ENCODE peak calls at places on chromosomes 11 and 22, in four cellular contexts. O, J, B and M are unnamed samples.

GRCh38 chr11:75583710-75584658 is 21.9 kb downstream of the SERPINH1 start:
- DNase-seq in O (peak), J (peak), B (peak), M (no peak)

GRCh38 chr22:36922097-36922608 is 8.7 kb downstream of the CSF2RB start:
- DNase-seq in O (no peak), J (no peak), B (no peak), M (no peak)

GRCh38 chr11:12274056-12274455 is 103.3 kb upstream of the PARVA start:
- DNase-seq in O (no peak), J (no peak), B (no peak), M (no peak)

GRCh38 chr11:19353287-19353686 is 112.5 kb upstream of the E2F8 start:
- DNase-seq in O (no peak), J (no peak), B (no peak), M (no peak)

GRCh38 chr22:40525250-40525884 is 111.2 kb downstream of the MRTFA start:
- DNase-seq in O (peak), J (no peak), B (peak), M (peak)

GRCh38 chr11:75342231-75342918 is 9.1 kb downstream of the ARRB1 start:
- DNase-seq in O (no peak), J (no peak), B (no peak), M (no peak)

GRCh38 chr22:48488611-48489456 is 1338.8 kb downstream of the BRD1 start:
- DNase-seq in O (no peak), J (no peak), B (no peak), M (no peak)

GRCh38 chr11:94511932-94512781 is at the start of gene C11orf97:
- DNase-seq in O (peak), J (peak), B (peak), M (no peak)

GRCh38 chr11:4134844-4135243 is 40.2 kb downstream of the RRM1 start:
- DNase-seq in O (peak), J (no peak), B (peak), M (no peak)

GRCh38 chr11:69217276-69218105 is 61.8 kb downstream of the SMIM38 start:
- DNase-seq in O (no peak), J (no peak), B (no peak), M (no peak)

GRCh38 chr22:47098554-47098953 is 336.1 kb downstream of the TBC1D22A start:
- DNase-seq in O (no peak), J (no peak), B (no peak), M (no peak)

GRCh38 chr22:39674536-39674935 is 104.0 kb downstream of the CACNA1I start:
- DNase-seq in O (peak), J (no peak), B (no peak), M (no peak)

GRCh38 chr11:34890812-34891211 is 25.4 kb downstream of the APIP start:
- DNase-seq in O (peak), J (peak), B (peak), M (no peak)

GRCh38 chr22:38745676-38746460 is 9.9 kb downstream of the SUN2 start:
- DNase-seq in O (no peak), J (no peak), B (no peak), M (no peak)

GRCh38 chr11:84430661-84431060 is 1144.5 kb upstream of the CCDC90B start:
- DNase-seq in O (no peak), J (no peak), B (no peak), M (no peak)

GRCh38 chr11:16925495-16926065 is 88.6 kb downstream of the PLEKHA7 start:
- DNase-seq in O (no peak), J (peak), B (peak), M (no peak)

GRCh38 chr11:73258104-73258684 is 13.9 kb upstream of the P2RY6 start:
- DNase-seq in O (no peak), J (no peak), B (no peak), M (no peak)

GRCh38 chr11:87039371-87039770 is 1.6 kb downstream of the TMEM135 start:
- DNase-seq in O (peak), J (no peak), B (peak), M (no peak)

GRCh38 chr22:36329217-36330078 is 58.3 kb downstream of the MYH9 start:
- DNase-seq in O (peak), J (no peak), B (peak), M (peak)

GRCh38 chr11:123564225-123564624 is 90.2 kb downstream of the SCN3B start:
- DNase-seq in O (no peak), J (no peak), B (no peak), M (peak)

GRCh38 chr11:84993386-84993785 is 633.8 kb downstream of the DLG2 start:
- DNase-seq in O (no peak), J (no peak), B (peak), M (no peak)

GRCh38 chr11:17386331-17387084 is 2.0 kb downstream of the KCNJ11 start:
- DNase-seq in O (peak), J (peak), B (peak), M (peak)

GRCh38 chr22:32698926-32699619 is 102.4 kb upstream of the TIMP3 start:
- DNase-seq in O (no peak), J (no peak), B (no peak), M (no peak)

GRCh38 chr11:97908354-97908753 is 1112.4 kb upstream of the CNTN5 start:
- DNase-seq in O (no peak), J (no peak), B (no peak), M (no peak)

GRCh38 chr11:113090716-113091577 is 129.7 kb downstream of the NCAM1 start:
- DNase-seq in O (no peak), J (no peak), B (peak), M (no peak)

GRCh38 chr11:94142308-94143277 is 14.0 kb downstream of the PANX1 start:
- DNase-seq in O (no peak), J (no peak), B (peak), M (no peak)

GRCh38 chr22:20810645-20811044 is 36.7 kb downstream of the SERPIND1 start:
- DNase-seq in O (no peak), J (no peak), B (no peak), M (no peak)

GRCh38 chr22:45604239-45604711 is 67.4 kb upstream of the ATXN10 start:
- DNase-seq in O (peak), J (no peak), B (peak), M (peak)

GRCh38 chr11:337711-338110 is 17.1 kb upstream of the IFITM3 start:
- DNase-seq in O (no peak), J (no peak), B (no peak), M (no peak)